ENCODE peak calls at places on chromosomes 16 and 17, in eight cellular contexts. G, L, Y, N, S, E, B and C are unnamed samples.

GRCh38 chr17:81289627-81290026 is 5.5 kb downstream of the SLC38A10 start:
- DNase-seq in G (no peak), N (peak), Y (no peak), L (no peak), E (no peak), S (no peak), B (no peak), C (no peak)

GRCh38 chr16:81505011-81505660 is 60.5 kb downstream of the CMIP start:
- DNase-seq in B (no peak), Y (no peak), E (no peak), L (no peak), G (no peak), S (no peak), N (no peak), C (no peak)

GRCh38 chr16:4747906-4748681 is 13.8 kb downstream of the DNAAF8 start:
- DNase-seq in G (no peak), B (no peak), Y (no peak), N (no peak), S (no peak), E (no peak), L (no peak), C (no peak)

GRCh38 chr17:77086433-77087010 is 54.2 kb upstream of the SEC14L1 start:
- DNase-seq in Y (peak), N (peak), E (peak), S (peak), L (peak), B (peak), G (peak), C (peak)

GRCh38 chr17:9053406-9053805 is 32.1 kb downstream of the NTN1 start:
- DNase-seq in B (no peak), E (no peak), Y (no peak), S (no peak), N (no peak), L (no peak), G (no peak), C (no peak)

GRCh38 chr17:16981928-16982327 is 10.0 kb upstream of the TNFRSF13B start:
- DNase-seq in N (no peak), E (no peak), S (no peak), L (no peak), B (no peak), G (no peak), Y (no peak), C (no peak)

GRCh38 chr17:181213-182163 is at the start of gene DOC2B:
- DNase-seq in S (peak), G (no peak), E (peak), N (peak), B (no peak), L (peak), Y (no peak), C (peak)

GRCh38 chr16:48003226-48003907 is 152.4 kb downstream of the ABCC12 start:
- DNase-seq in Y (no peak), N (no peak), S (no peak), B (no peak), G (no peak), E (no peak), L (no peak), C (no peak)

GRCh38 chr17:2776589-2777241 is 19.5 kb upstream of the RAP1GAP2 start:
- DNase-seq in E (peak), Y (no peak), B (no peak), G (no peak), S (no peak), L (no peak), N (no peak), C (peak)

GRCh38 chr17:2779545-2779944 is 16.7 kb upstream of the RAP1GAP2 start:
- DNase-seq in N (no peak), Y (no peak), S (no peak), L (no peak), B (no peak), G (no peak), E (no peak), C (no peak)

GRCh38 chr17:2778489-2778888 is 17.7 kb upstream of the RAP1GAP2 start:
- DNase-seq in N (no peak), E (no peak), G (no peak), B (no peak), L (no peak), S (no peak), Y (no peak), C (no peak)

GRCh38 chr17:2780256-2780655 is 16.0 kb upstream of the RAP1GAP2 start:
- DNase-seq in N (no peak), E (no peak), L (no peak), B (no peak), G (no peak), Y (no peak), S (no peak), C (no peak)

DNA sequence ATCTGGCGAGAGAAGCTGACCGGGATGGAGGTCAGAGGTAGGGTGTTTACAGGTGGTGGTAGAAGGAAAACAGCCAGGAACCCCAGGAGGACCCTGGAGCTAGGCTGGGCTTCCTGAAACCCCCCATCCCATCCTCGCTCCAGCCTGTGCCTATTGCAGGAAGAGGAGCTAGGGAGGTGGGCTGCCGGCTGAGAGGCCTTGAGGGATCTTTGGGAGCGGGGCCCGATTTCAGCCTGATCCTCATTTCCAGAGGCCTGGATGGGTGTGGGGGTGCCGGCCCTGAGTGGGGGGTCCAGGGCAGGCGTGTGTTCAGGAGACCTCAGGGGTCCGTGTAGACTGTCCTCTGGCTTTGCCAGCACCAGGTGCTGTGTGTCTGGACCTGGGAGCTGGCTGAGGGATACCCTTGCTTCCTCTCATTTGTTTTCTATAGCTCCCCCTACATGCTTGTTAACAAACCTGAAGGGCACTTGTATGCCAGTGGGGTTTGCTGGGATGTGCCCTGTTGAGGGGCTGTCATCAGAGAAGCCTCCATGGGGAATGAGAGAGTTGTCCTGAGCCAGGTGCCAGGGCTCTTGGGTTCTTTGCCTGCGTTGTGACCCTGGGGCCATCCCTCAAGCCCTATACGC is 18.9 kb upstream of the RAP1GAP2 start:
- DNase-seq in Y (no peak), N (no peak), S (no peak), E (no peak), G (no peak), B (no peak), L (no peak), C (no peak)
- TF ChIP-seq CTCF in Y (no peak), N (no peak), S (no peak), E (no peak), G (no peak), B (no peak), L (no peak), C (no peak)

DNA sequence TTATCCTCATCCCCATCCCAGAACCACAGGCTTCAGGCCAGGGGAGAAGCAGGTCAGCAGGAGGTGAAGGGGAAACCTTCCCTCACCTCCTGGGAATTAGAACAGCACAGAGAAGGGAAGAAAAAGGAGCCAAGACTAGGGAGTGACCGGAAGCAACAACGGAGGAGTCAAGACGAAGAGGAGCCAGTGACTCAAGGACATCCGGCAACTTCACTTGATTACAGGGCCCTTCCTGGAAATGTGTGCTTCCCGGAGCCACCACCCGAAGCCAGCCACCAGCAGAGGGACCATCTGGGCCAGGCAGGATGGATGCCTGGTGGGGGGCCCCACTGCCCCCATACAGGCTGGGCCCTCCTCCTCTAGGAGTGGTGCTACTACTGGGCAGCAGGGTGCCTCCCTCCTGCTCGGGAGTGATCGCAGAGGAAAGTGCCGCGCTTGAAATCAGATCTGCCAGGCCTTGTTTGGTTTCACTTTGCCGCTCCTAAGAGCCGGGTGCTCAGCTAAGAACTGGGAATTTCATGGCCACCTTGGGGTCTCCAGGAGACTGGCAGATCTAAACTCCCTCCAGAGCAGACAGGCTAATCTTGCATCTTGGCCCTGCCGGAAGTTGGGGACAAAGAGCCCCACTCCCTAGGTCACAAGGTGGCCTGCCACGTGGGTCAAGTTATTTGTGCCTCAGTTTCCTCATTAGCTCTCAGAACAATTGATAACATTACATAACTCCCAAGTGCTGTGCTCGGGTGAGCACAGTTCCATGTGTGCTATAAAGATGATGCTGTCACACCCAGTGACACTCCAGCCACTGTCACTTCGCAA is 6.6 kb downstream of the CDC42EP4 start:
- DNase-seq in N (peak), L (peak), G (no peak), Y (no peak), E (peak), B (no peak), S (peak), C (no peak)
- TF ChIP-seq CTCF in N (no peak), L (peak), G (peak), Y (no peak), E (peak), B (no peak), S (peak), C (no peak)

GRCh38 chr16:58013201-58013956 is 12.2 kb downstream of the USB1 start:
- DNase-seq in Y (no peak), B (no peak), E (no peak), N (no peak), L (no peak), S (peak), G (no peak), C (no peak)

GRCh38 chr16:58012481-58012880 is 11.3 kb downstream of the USB1 start:
- DNase-seq in S (peak), B (no peak), E (no peak), G (no peak), N (peak), Y (no peak), L (no peak), C (no peak)

GRCh38 chr16:58009856-58010416 is 8.7 kb downstream of the USB1 start:
- DNase-seq in L (no peak), B (no peak), G (no peak), S (peak), Y (no peak), N (peak), E (no peak), C (no peak)

GRCh38 chr16:58010886-58011285 is 9.7 kb downstream of the USB1 start:
- DNase-seq in B (no peak), G (no peak), S (no peak), L (no peak), N (no peak), E (no peak), Y (no peak), C (no peak)

DNA sequence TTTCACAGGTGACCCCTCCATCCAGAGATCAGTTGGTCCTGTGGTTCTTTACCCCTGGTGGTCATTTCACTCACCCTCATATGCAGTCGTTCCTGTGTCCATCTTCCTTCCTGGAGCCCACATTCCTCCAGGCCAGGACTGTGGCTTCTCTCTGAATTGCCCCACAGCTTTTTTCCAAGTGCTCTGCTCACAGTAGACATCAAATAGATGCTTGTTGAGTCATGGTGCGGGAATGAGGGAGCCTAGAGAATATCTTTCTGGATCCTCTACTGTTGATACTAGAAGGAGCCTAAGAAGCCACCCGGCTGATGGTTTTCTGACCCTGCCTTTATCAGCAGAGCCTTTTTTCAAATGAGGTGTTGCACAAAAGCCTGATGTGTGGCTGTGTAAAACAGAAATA is 10.4 kb downstream of the USB1 start:
- DNase-seq in S (no peak), E (peak), G (no peak), N (no peak), L (no peak), Y (no peak), B (no peak), C (no peak)
- TF ChIP-seq CTCF in S (no peak), E (no peak), G (no peak), N (no peak), L (no peak), Y (no peak), B (no peak), C (no peak)

GRCh38 chr17:58527306-58527705 is 12.9 kb upstream of the MTMR4 start:
- DNase-seq in B (no peak), L (no peak), G (no peak), N (no peak), E (no peak), Y (no peak), S (no peak), C (no peak)
- TF ChIP-seq CTCF in B (no peak), L (peak), G (peak), N (peak), E (no peak), Y (no peak), S (peak), C (no peak)